ENCODE peak calls at places on chromosomes 7 and 10, in nine cellular contexts. One of them, this sample, is unnamed.

GRCh38 chr7:30727061-30727945 is 24.6 kb upstream of the INMT start:
- DNase-seq in lower leg skin: no peak
- DNase-seq in heart left ventricle: no peak
- DNase-seq in ovary: no peak
- DNase-seq in IMR-90: peak
- DNase-seq in spleen: peak
- DNase-seq in HepG2: no peak
- DNase-seq in transverse colon: peak
- DNase-seq in adrenal gland: no peak
- DNase-seq in this sample: peak

GRCh38 chr7:98107313-98107691 is 640 bp downstream of the LMTK2 start:
- DNase-seq in lower leg skin: no peak
- DNase-seq in heart left ventricle: no peak
- DNase-seq in ovary: no peak
- DNase-seq in IMR-90: no peak
- DNase-seq in spleen: no peak
- DNase-seq in HepG2: no peak
- DNase-seq in transverse colon: peak
- DNase-seq in adrenal gland: peak
- DNase-seq in this sample: no peak

GRCh38 chr10:131926743-131927595 is 26.2 kb downstream of the PPP2R2D start:
- DNase-seq in lower leg skin: no peak
- DNase-seq in heart left ventricle: no peak
- DNase-seq in ovary: no peak
- DNase-seq in IMR-90: no peak
- DNase-seq in spleen: no peak
- DNase-seq in HepG2: no peak
- DNase-seq in transverse colon: no peak
- DNase-seq in adrenal gland: no peak
- DNase-seq in this sample: no peak

GRCh38 chr7:101302641-101303101 is 18.9 kb downstream of the IFT22 start:
- DNase-seq in lower leg skin: no peak
- DNase-seq in heart left ventricle: peak
- DNase-seq in ovary: no peak
- DNase-seq in IMR-90: no peak
- DNase-seq in spleen: no peak
- DNase-seq in HepG2: no peak
- DNase-seq in transverse colon: no peak
- DNase-seq in adrenal gland: no peak
- DNase-seq in this sample: no peak

GRCh38 chr7:47580811-47581331 is 1.0 kb downstream of the TNS3 start:
- DNase-seq in lower leg skin: no peak
- DNase-seq in heart left ventricle: no peak
- DNase-seq in ovary: no peak
- DNase-seq in IMR-90: peak
- DNase-seq in spleen: no peak
- DNase-seq in HepG2: peak
- DNase-seq in transverse colon: no peak
- DNase-seq in adrenal gland: peak
- DNase-seq in this sample: no peak

GRCh38 chr10:28734940-28735759 is 57.8 kb downstream of the BAMBI start:
- DNase-seq in lower leg skin: peak
- DNase-seq in heart left ventricle: no peak
- DNase-seq in ovary: no peak
- DNase-seq in IMR-90: peak
- DNase-seq in spleen: no peak
- DNase-seq in HepG2: peak
- DNase-seq in transverse colon: no peak
- DNase-seq in adrenal gland: peak
- DNase-seq in this sample: no peak

GRCh38 chr10:15642095-15642494 is 77.6 kb downstream of the ITGA8 start:
- DNase-seq in lower leg skin: no peak
- DNase-seq in heart left ventricle: no peak
- DNase-seq in ovary: no peak
- DNase-seq in IMR-90: peak
- DNase-seq in spleen: no peak
- DNase-seq in HepG2: no peak
- DNase-seq in transverse colon: no peak
- DNase-seq in adrenal gland: no peak
- DNase-seq in this sample: no peak

GRCh38 chr10:78687616-78688015 is 381.1 kb upstream of the ZMIZ1 start:
- DNase-seq in lower leg skin: no peak
- DNase-seq in heart left ventricle: no peak
- DNase-seq in ovary: no peak
- DNase-seq in IMR-90: peak
- DNase-seq in spleen: no peak
- DNase-seq in HepG2: no peak
- DNase-seq in transverse colon: no peak
- DNase-seq in adrenal gland: no peak
- DNase-seq in this sample: no peak

GRCh38 chr10:241451-241850 is 106.2 kb downstream of the ZMYND11 start:
- DNase-seq in lower leg skin: no peak
- DNase-seq in heart left ventricle: no peak
- DNase-seq in ovary: peak
- DNase-seq in IMR-90: no peak
- DNase-seq in spleen: no peak
- DNase-seq in HepG2: no peak
- DNase-seq in transverse colon: no peak
- DNase-seq in adrenal gland: no peak
- DNase-seq in this sample: no peak

GRCh38 chr7:112084506-112084905 is 121.7 kb downstream of the DOCK4 start:
- DNase-seq in lower leg skin: no peak
- DNase-seq in heart left ventricle: no peak
- DNase-seq in ovary: no peak
- DNase-seq in IMR-90: peak
- DNase-seq in spleen: no peak
- DNase-seq in HepG2: no peak
- DNase-seq in transverse colon: no peak
- DNase-seq in adrenal gland: no peak
- DNase-seq in this sample: no peak

GRCh38 chr7:22864301-22864700 is 41.7 kb upstream of the TOMM7 start:
- DNase-seq in lower leg skin: no peak
- DNase-seq in heart left ventricle: no peak
- DNase-seq in ovary: no peak
- DNase-seq in IMR-90: peak
- DNase-seq in spleen: no peak
- DNase-seq in HepG2: no peak
- DNase-seq in transverse colon: no peak
- DNase-seq in adrenal gland: no peak
- DNase-seq in this sample: no peak

DNA sequence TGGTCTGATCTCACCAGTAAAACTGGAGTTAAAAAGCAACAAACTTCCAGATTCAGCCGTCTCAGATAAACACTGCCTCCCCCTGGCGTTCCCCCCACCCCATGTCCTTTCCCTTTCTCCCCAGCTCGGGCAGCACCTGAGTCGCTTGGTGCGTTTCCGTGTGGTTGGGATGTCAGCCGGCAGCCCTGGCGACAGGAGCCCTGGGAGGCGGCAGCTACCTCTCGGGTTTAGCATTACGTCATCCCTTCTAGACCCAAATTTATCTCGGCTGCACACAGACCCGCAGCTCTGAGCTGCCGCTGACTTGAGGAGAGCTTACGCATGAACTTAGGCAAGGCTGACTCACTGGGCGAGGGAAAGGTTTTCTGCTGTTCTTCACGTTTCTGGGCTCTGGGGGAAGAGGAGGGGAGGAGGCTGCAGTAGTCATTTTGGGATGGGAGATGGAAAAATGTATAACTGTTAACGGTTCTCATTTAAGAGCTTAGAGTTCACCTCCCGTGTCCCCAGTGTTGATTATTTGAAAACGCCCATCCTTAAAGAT is 14.4 kb downstream of the MXI1 start:
- DNase-seq in lower leg skin: peak
- DNase-seq in heart left ventricle: peak
- DNase-seq in ovary: peak
- DNase-seq in IMR-90: peak
- DNase-seq in spleen: peak
- DNase-seq in HepG2: no peak
- DNase-seq in transverse colon: peak
- DNase-seq in adrenal gland: peak
- DNase-seq in this sample: peak
- TF ChIP-seq POLR2A in lower leg skin: no peak
- TF ChIP-seq POLR2A in heart left ventricle: no peak
- TF ChIP-seq POLR2A in ovary: peak
- TF ChIP-seq POLR2A in IMR-90: no peak
- TF ChIP-seq POLR2A in spleen: no peak
- TF ChIP-seq POLR2A in HepG2: no peak
- TF ChIP-seq POLR2A in transverse colon: no peak
- TF ChIP-seq POLR2A in adrenal gland: peak
- TF ChIP-seq POLR2A in this sample: no peak

GRCh38 chr10:8045728-8046494 is 8.6 kb upstream of the GATA3 start:
- DNase-seq in lower leg skin: no peak
- DNase-seq in heart left ventricle: no peak
- DNase-seq in ovary: no peak
- DNase-seq in IMR-90: no peak
- DNase-seq in spleen: no peak
- DNase-seq in HepG2: no peak
- DNase-seq in transverse colon: no peak
- DNase-seq in adrenal gland: no peak
- DNase-seq in this sample: no peak
- TF ChIP-seq POLR2A in lower leg skin: no peak
- TF ChIP-seq POLR2A in heart left ventricle: no peak
- TF ChIP-seq POLR2A in ovary: no peak
- TF ChIP-seq POLR2A in IMR-90: no peak
- TF ChIP-seq POLR2A in spleen: no peak
- TF ChIP-seq POLR2A in HepG2: no peak
- TF ChIP-seq POLR2A in transverse colon: no peak
- TF ChIP-seq POLR2A in adrenal gland: no peak
- TF ChIP-seq POLR2A in this sample: no peak

GRCh38 chr7:1321411-1322239 is 89.0 kb downstream of the UNCX start:
- DNase-seq in lower leg skin: no peak
- DNase-seq in heart left ventricle: peak
- DNase-seq in ovary: no peak
- DNase-seq in IMR-90: no peak
- DNase-seq in spleen: peak
- DNase-seq in HepG2: no peak
- DNase-seq in transverse colon: no peak
- DNase-seq in adrenal gland: no peak
- DNase-seq in this sample: no peak

GRCh38 chr7:1325246-1325645 is 92.6 kb downstream of the UNCX start:
- DNase-seq in lower leg skin: no peak
- DNase-seq in heart left ventricle: peak
- DNase-seq in ovary: no peak
- DNase-seq in IMR-90: no peak
- DNase-seq in spleen: peak
- DNase-seq in HepG2: no peak
- DNase-seq in transverse colon: no peak
- DNase-seq in adrenal gland: no peak
- DNase-seq in this sample: no peak

GRCh38 chr7:1322240-1323110 is 89.8 kb downstream of the UNCX start:
- DNase-seq in lower leg skin: no peak
- DNase-seq in heart left ventricle: peak
- DNase-seq in ovary: no peak
- DNase-seq in IMR-90: no peak
- DNase-seq in spleen: peak
- DNase-seq in HepG2: no peak
- DNase-seq in transverse colon: no peak
- DNase-seq in adrenal gland: no peak
- DNase-seq in this sample: no peak

GRCh38 chr7:1324028-1324900 is 91.6 kb downstream of the UNCX start:
- DNase-seq in lower leg skin: no peak
- DNase-seq in heart left ventricle: peak
- DNase-seq in ovary: no peak
- DNase-seq in IMR-90: no peak
- DNase-seq in spleen: peak
- DNase-seq in HepG2: no peak
- DNase-seq in transverse colon: no peak
- DNase-seq in adrenal gland: no peak
- DNase-seq in this sample: no peak

DNA sequence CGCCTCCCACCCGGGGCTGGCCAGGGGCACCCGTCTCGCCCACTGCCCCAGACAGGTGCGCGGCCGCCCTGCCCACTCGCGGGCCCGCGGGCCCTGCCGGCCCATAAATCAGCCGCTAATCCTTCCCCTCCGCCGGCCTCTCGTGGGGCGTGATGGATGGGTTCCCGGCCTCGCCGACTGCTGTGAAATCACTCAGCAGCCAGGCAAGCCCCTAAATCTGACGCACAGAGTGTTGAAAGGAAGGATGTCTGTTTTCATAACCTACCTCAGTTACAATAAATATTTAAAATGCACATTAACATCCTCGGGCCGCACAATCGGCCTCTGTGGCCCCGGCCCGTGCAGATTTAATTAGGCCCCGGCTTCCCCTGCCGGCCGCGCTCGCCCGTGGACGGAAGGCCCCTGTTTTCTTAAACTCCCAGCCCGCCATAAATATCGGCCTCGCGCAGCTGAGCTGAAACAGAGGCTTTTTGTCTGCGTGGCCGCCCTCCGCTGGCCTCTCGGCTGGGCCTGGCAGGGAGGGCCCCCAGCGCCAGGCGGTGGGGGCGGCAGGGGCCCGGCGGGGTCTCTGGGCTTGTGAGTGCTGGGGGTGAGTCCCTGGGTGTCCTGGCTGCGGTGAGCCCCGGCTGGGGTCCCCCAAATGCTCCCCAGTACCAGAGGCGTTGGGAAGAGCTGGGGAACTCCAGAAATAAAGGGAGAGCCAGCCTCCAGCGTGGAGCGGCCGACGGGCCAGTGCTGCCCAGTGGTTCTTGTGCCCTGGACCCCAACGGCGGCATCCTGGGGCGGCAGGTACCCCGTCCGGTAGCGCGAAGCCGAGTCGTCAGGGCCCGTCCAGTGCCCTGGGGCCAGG is 90.7 kb downstream of the UNCX start:
- DNase-seq in lower leg skin: no peak
- DNase-seq in heart left ventricle: peak
- DNase-seq in ovary: no peak
- DNase-seq in IMR-90: no peak
- DNase-seq in spleen: peak
- DNase-seq in HepG2: no peak
- DNase-seq in transverse colon: no peak
- DNase-seq in adrenal gland: no peak
- DNase-seq in this sample: no peak
- TF ChIP-seq POLR2A in lower leg skin: no peak
- TF ChIP-seq POLR2A in heart left ventricle: no peak
- TF ChIP-seq POLR2A in ovary: no peak
- TF ChIP-seq POLR2A in IMR-90: no peak
- TF ChIP-seq POLR2A in spleen: no peak
- TF ChIP-seq POLR2A in HepG2: no peak
- TF ChIP-seq POLR2A in transverse colon: no peak
- TF ChIP-seq POLR2A in adrenal gland: no peak
- TF ChIP-seq POLR2A in this sample: no peak

DNA sequence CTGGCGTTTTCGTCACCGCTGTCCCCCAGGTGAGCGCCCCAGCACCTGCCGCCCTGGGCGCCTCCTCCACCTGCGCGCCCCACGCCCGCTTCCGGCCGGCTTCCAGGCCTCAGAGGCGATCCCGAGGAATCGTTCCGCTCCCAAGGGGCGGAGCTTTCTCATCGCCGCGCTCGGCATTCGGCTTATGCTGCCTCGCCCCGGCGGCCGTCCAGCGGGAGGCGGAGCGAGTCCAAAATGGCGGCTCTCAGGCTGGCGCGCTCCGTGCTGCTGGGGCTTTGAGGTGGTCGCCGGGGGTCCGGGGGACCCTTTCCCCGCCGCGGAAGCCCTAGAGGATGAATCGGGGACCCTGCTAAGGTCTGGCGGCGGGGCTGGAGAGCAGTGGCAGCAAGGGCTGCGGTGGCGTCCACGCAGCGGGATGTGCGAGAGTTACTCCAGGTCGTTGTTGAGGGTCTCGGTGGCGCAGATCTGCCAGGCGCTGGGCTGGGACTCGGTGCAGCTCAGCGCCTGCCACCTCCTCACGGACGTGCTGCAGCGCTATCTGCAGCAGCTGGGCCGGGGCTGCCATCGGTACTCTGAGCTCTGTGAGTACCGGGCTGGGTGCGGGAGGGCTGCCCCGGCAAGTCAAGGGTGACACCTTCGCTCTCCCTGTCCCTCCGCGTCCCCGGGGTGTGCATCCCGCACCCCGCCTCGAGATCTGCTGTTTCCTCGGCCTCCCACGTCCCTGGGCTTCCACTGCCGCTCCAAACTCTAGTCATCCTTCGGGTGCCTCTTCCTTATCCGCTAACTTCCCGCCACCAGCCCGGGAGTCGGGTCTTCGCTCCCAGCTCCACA is at the start of gene TAF3:
- DNase-seq in lower leg skin: peak
- DNase-seq in heart left ventricle: peak
- DNase-seq in ovary: peak
- DNase-seq in IMR-90: peak
- DNase-seq in spleen: peak
- DNase-seq in HepG2: peak
- DNase-seq in transverse colon: peak
- DNase-seq in adrenal gland: peak
- DNase-seq in this sample: peak
- TF ChIP-seq POLR2A in lower leg skin: no peak
- TF ChIP-seq POLR2A in heart left ventricle: no peak
- TF ChIP-seq POLR2A in ovary: no peak
- TF ChIP-seq POLR2A in IMR-90: peak
- TF ChIP-seq POLR2A in spleen: no peak
- TF ChIP-seq POLR2A in HepG2: peak
- TF ChIP-seq POLR2A in transverse colon: peak
- TF ChIP-seq POLR2A in adrenal gland: no peak
- TF ChIP-seq POLR2A in this sample: peak